ENCODE peak calls at places on chromosomes 16 and 17, in four cellular contexts. One of them, this sample, is unnamed.
A peak's percentile ranks its signal among the peaks of the same experiment; 100 is the strongest.

GRCh38 chr17:77744268-77744988 is 214.1 kb upstream of the TNRC6C start:
- DNase-seq in stimulated activated naive CD4-positive, alpha-beta T cell: no peak
- DNase-seq in psoas muscle: peak; percentile 86
- DNase-seq in stimulated activated CD8-positive, alpha-beta memory T cell treated with anti-CD3 and anti-CD28 coated beads, Interleukin-2, amount 100 ng/mL, for 1 hour: no peak
- DNase-seq in this sample: no peak

GRCh38 chr17:48442819-48443218 is 12.8 kb upstream of the SKAP1 start:
- DNase-seq in stimulated activated naive CD4-positive, alpha-beta T cell: no peak
- DNase-seq in psoas muscle: no peak
- DNase-seq in stimulated activated CD8-positive, alpha-beta memory T cell treated with anti-CD3 and anti-CD28 coated beads, Interleukin-2, amount 100 ng/mL, for 1 hour: no peak
- DNase-seq in this sample: no peak

GRCh38 chr17:81097134-81097942 is 62.4 kb downstream of the BAIAP2 start:
- DNase-seq in stimulated activated naive CD4-positive, alpha-beta T cell: no peak
- DNase-seq in psoas muscle: peak; percentile 88
- DNase-seq in stimulated activated CD8-positive, alpha-beta memory T cell treated with anti-CD3 and anti-CD28 coated beads, Interleukin-2, amount 100 ng/mL, for 1 hour: peak; percentile 47
- DNase-seq in this sample: peak; percentile 91

GRCh38 chr16:23107878-23108277 is 41.4 kb downstream of the USP31 start:
- DNase-seq in stimulated activated naive CD4-positive, alpha-beta T cell: no peak
- DNase-seq in psoas muscle: no peak
- DNase-seq in stimulated activated CD8-positive, alpha-beta memory T cell treated with anti-CD3 and anti-CD28 coated beads, Interleukin-2, amount 100 ng/mL, for 1 hour: no peak
- DNase-seq in this sample: no peak

GRCh38 chr16:24257965-24258364 is 1.8 kb downstream of the CACNG3 start:
- DNase-seq in stimulated activated naive CD4-positive, alpha-beta T cell: no peak
- DNase-seq in psoas muscle: no peak
- DNase-seq in stimulated activated CD8-positive, alpha-beta memory T cell treated with anti-CD3 and anti-CD28 coated beads, Interleukin-2, amount 100 ng/mL, for 1 hour: no peak
- DNase-seq in this sample: no peak

GRCh38 chr17:81440511-81441244 is 45.4 kb downstream of the BAHCC1 start:
- DNase-seq in stimulated activated naive CD4-positive, alpha-beta T cell: no peak
- DNase-seq in psoas muscle: no peak
- DNase-seq in stimulated activated CD8-positive, alpha-beta memory T cell treated with anti-CD3 and anti-CD28 coated beads, Interleukin-2, amount 100 ng/mL, for 1 hour: no peak
- DNase-seq in this sample: no peak

GRCh38 chr17:50203086-50203485 is 1.7 kb upstream of the COL1A1 start:
- DNase-seq in stimulated activated naive CD4-positive, alpha-beta T cell: no peak
- DNase-seq in psoas muscle: no peak
- DNase-seq in stimulated activated CD8-positive, alpha-beta memory T cell treated with anti-CD3 and anti-CD28 coated beads, Interleukin-2, amount 100 ng/mL, for 1 hour: no peak
- DNase-seq in this sample: peak; percentile 55

GRCh38 chr16:89615596-89616090 is 2.2 kb downstream of the DPEP1 start:
- DNase-seq in stimulated activated naive CD4-positive, alpha-beta T cell: peak; percentile 63
- DNase-seq in psoas muscle: no peak
- DNase-seq in stimulated activated CD8-positive, alpha-beta memory T cell treated with anti-CD3 and anti-CD28 coated beads, Interleukin-2, amount 100 ng/mL, for 1 hour: no peak
- DNase-seq in this sample: no peak

GRCh38 chr17:77579717-77580116 is 378.8 kb upstream of the TNRC6C start:
- DNase-seq in stimulated activated naive CD4-positive, alpha-beta T cell: no peak
- DNase-seq in psoas muscle: no peak
- DNase-seq in stimulated activated CD8-positive, alpha-beta memory T cell treated with anti-CD3 and anti-CD28 coated beads, Interleukin-2, amount 100 ng/mL, for 1 hour: no peak
- DNase-seq in this sample: no peak

GRCh38 chr16:73616186-73616585 is 568.3 kb upstream of the ZFHX3 start:
- DNase-seq in stimulated activated naive CD4-positive, alpha-beta T cell: no peak
- DNase-seq in psoas muscle: no peak
- DNase-seq in stimulated activated CD8-positive, alpha-beta memory T cell treated with anti-CD3 and anti-CD28 coated beads, Interleukin-2, amount 100 ng/mL, for 1 hour: no peak
- DNase-seq in this sample: no peak

GRCh38 chr17:37176683-37177082 is 199.1 kb upstream of the C17orf78 start:
- DNase-seq in stimulated activated naive CD4-positive, alpha-beta T cell: no peak
- DNase-seq in psoas muscle: no peak
- DNase-seq in stimulated activated CD8-positive, alpha-beta memory T cell treated with anti-CD3 and anti-CD28 coated beads, Interleukin-2, amount 100 ng/mL, for 1 hour: no peak
- DNase-seq in this sample: no peak

GRCh38 chr16:85650864-85651811 is 37.6 kb downstream of the GINS2 start:
- DNase-seq in stimulated activated naive CD4-positive, alpha-beta T cell: no peak
- DNase-seq in psoas muscle: peak; percentile 84
- DNase-seq in stimulated activated CD8-positive, alpha-beta memory T cell treated with anti-CD3 and anti-CD28 coated beads, Interleukin-2, amount 100 ng/mL, for 1 hour: no peak
- DNase-seq in this sample: peak; percentile 79

GRCh38 chr17:64139542-64139941 is 9.6 kb upstream of the ERN1 start:
- DNase-seq in stimulated activated naive CD4-positive, alpha-beta T cell: no peak
- DNase-seq in psoas muscle: no peak
- DNase-seq in stimulated activated CD8-positive, alpha-beta memory T cell treated with anti-CD3 and anti-CD28 coated beads, Interleukin-2, amount 100 ng/mL, for 1 hour: no peak
- DNase-seq in this sample: no peak

GRCh38 chr16:85969159-85969558 is 70.2 kb downstream of the IRF8 start:
- DNase-seq in stimulated activated naive CD4-positive, alpha-beta T cell: no peak
- DNase-seq in psoas muscle: no peak
- DNase-seq in stimulated activated CD8-positive, alpha-beta memory T cell treated with anti-CD3 and anti-CD28 coated beads, Interleukin-2, amount 100 ng/mL, for 1 hour: no peak
- DNase-seq in this sample: no peak

GRCh38 chr17:13346081-13346533 is 255.6 kb downstream of the HS3ST3A1 start:
- DNase-seq in stimulated activated naive CD4-positive, alpha-beta T cell: no peak
- DNase-seq in psoas muscle: no peak
- DNase-seq in stimulated activated CD8-positive, alpha-beta memory T cell treated with anti-CD3 and anti-CD28 coated beads, Interleukin-2, amount 100 ng/mL, for 1 hour: no peak
- DNase-seq in this sample: no peak

GRCh38 chr17:4950757-4951204 is at the start of gene ENO3:
- DNase-seq in stimulated activated naive CD4-positive, alpha-beta T cell: no peak
- DNase-seq in psoas muscle: peak; percentile 77
- DNase-seq in stimulated activated CD8-positive, alpha-beta memory T cell treated with anti-CD3 and anti-CD28 coated beads, Interleukin-2, amount 100 ng/mL, for 1 hour: no peak
- DNase-seq in this sample: no peak

GRCh38 chr17:16915752-16916556 is 56.0 kb downstream of the TNFRSF13B start:
- DNase-seq in stimulated activated naive CD4-positive, alpha-beta T cell: no peak
- DNase-seq in psoas muscle: no peak
- DNase-seq in stimulated activated CD8-positive, alpha-beta memory T cell treated with anti-CD3 and anti-CD28 coated beads, Interleukin-2, amount 100 ng/mL, for 1 hour: no peak
- DNase-seq in this sample: no peak

GRCh38 chr17:46822388-46822921 is 4.0 kb upstream of the WNT3 start:
- DNase-seq in stimulated activated naive CD4-positive, alpha-beta T cell: no peak
- DNase-seq in psoas muscle: peak; percentile 38
- DNase-seq in stimulated activated CD8-positive, alpha-beta memory T cell treated with anti-CD3 and anti-CD28 coated beads, Interleukin-2, amount 100 ng/mL, for 1 hour: no peak
- DNase-seq in this sample: no peak

GRCh38 chr16:3881499-3881995 is 1.0 kb upstream of the CREBBP start:
- DNase-seq in stimulated activated naive CD4-positive, alpha-beta T cell: no peak
- DNase-seq in psoas muscle: no peak
- DNase-seq in stimulated activated CD8-positive, alpha-beta memory T cell treated with anti-CD3 and anti-CD28 coated beads, Interleukin-2, amount 100 ng/mL, for 1 hour: no peak
- DNase-seq in this sample: no peak

GRCh38 chr17:41544497-41544896 is 16.4 kb upstream of the KRT19 start:
- DNase-seq in stimulated activated naive CD4-positive, alpha-beta T cell: no peak
- DNase-seq in psoas muscle: no peak
- DNase-seq in stimulated activated CD8-positive, alpha-beta memory T cell treated with anti-CD3 and anti-CD28 coated beads, Interleukin-2, amount 100 ng/mL, for 1 hour: no peak
- DNase-seq in this sample: no peak

GRCh38 chr16:71807905-71808592 is 585 bp downstream of the AP1G1 start:
- DNase-seq in stimulated activated naive CD4-positive, alpha-beta T cell: peak; percentile 15
- DNase-seq in psoas muscle: no peak
- DNase-seq in stimulated activated CD8-positive, alpha-beta memory T cell treated with anti-CD3 and anti-CD28 coated beads, Interleukin-2, amount 100 ng/mL, for 1 hour: peak; percentile 8
- DNase-seq in this sample: no peak

GRCh38 chr16:19294156-19294649 is 8.7 kb downstream of the CLEC19A start:
- DNase-seq in stimulated activated naive CD4-positive, alpha-beta T cell: no peak
- DNase-seq in psoas muscle: peak; percentile 51
- DNase-seq in stimulated activated CD8-positive, alpha-beta memory T cell treated with anti-CD3 and anti-CD28 coated beads, Interleukin-2, amount 100 ng/mL, for 1 hour: no peak
- DNase-seq in this sample: peak; percentile 73

GRCh38 chr17:57541472-57542394 is 203.4 kb downstream of the CCDC182 start:
- DNase-seq in stimulated activated naive CD4-positive, alpha-beta T cell: no peak
- DNase-seq in psoas muscle: peak; percentile 82
- DNase-seq in stimulated activated CD8-positive, alpha-beta memory T cell treated with anti-CD3 and anti-CD28 coated beads, Interleukin-2, amount 100 ng/mL, for 1 hour: no peak
- DNase-seq in this sample: peak; percentile 84

GRCh38 chr17:59668816-59669215 is 38.4 kb downstream of the PTRH2 start:
- DNase-seq in stimulated activated naive CD4-positive, alpha-beta T cell: no peak
- DNase-seq in psoas muscle: no peak
- DNase-seq in stimulated activated CD8-positive, alpha-beta memory T cell treated with anti-CD3 and anti-CD28 coated beads, Interleukin-2, amount 100 ng/mL, for 1 hour: no peak
- DNase-seq in this sample: no peak

GRCh38 chr16:14613991-14614390 is 16.1 kb downstream of the PARN start:
- DNase-seq in stimulated activated naive CD4-positive, alpha-beta T cell: no peak
- DNase-seq in psoas muscle: no peak
- DNase-seq in stimulated activated CD8-positive, alpha-beta memory T cell treated with anti-CD3 and anti-CD28 coated beads, Interleukin-2, amount 100 ng/mL, for 1 hour: no peak
- DNase-seq in this sample: no peak

GRCh38 chr16:8850279-8850885 is 18.4 kb downstream of the CARHSP1 start:
- DNase-seq in stimulated activated naive CD4-positive, alpha-beta T cell: no peak
- DNase-seq in psoas muscle: peak; percentile 78
- DNase-seq in stimulated activated CD8-positive, alpha-beta memory T cell treated with anti-CD3 and anti-CD28 coated beads, Interleukin-2, amount 100 ng/mL, for 1 hour: no peak
- DNase-seq in this sample: peak; percentile 81

GRCh38 chr16:30889721-30890120 is 4.2 kb downstream of the BCL7C start:
- DNase-seq in stimulated activated naive CD4-positive, alpha-beta T cell: no peak
- DNase-seq in psoas muscle: no peak
- DNase-seq in stimulated activated CD8-positive, alpha-beta memory T cell treated with anti-CD3 and anti-CD28 coated beads, Interleukin-2, amount 100 ng/mL, for 1 hour: no peak
- DNase-seq in this sample: no peak

GRCh38 chr16:79564594-79565210 is 35.8 kb downstream of the MAF start:
- DNase-seq in stimulated activated naive CD4-positive, alpha-beta T cell: no peak
- DNase-seq in psoas muscle: no peak
- DNase-seq in stimulated activated CD8-positive, alpha-beta memory T cell treated with anti-CD3 and anti-CD28 coated beads, Interleukin-2, amount 100 ng/mL, for 1 hour: no peak
- DNase-seq in this sample: no peak

GRCh38 chr16:21990381-21990944 is 10.5 kb downstream of the PDZD9 start:
- DNase-seq in stimulated activated naive CD4-positive, alpha-beta T cell: no peak
- DNase-seq in psoas muscle: no peak
- DNase-seq in stimulated activated CD8-positive, alpha-beta memory T cell treated with anti-CD3 and anti-CD28 coated beads, Interleukin-2, amount 100 ng/mL, for 1 hour: no peak
- DNase-seq in this sample: no peak

GRCh38 chr17:40290629-40291296 is 3.1 kb downstream of the CDC6 start:
- DNase-seq in stimulated activated naive CD4-positive, alpha-beta T cell: peak; percentile 37
- DNase-seq in psoas muscle: no peak
- DNase-seq in stimulated activated CD8-positive, alpha-beta memory T cell treated with anti-CD3 and anti-CD28 coated beads, Interleukin-2, amount 100 ng/mL, for 1 hour: no peak
- DNase-seq in this sample: no peak

GRCh38 chr17:81508639-81509047 is 4.0 kb downstream of the ACTG1 start:
- DNase-seq in stimulated activated naive CD4-positive, alpha-beta T cell: no peak
- DNase-seq in psoas muscle: no peak
- DNase-seq in stimulated activated CD8-positive, alpha-beta memory T cell treated with anti-CD3 and anti-CD28 coated beads, Interleukin-2, amount 100 ng/mL, for 1 hour: no peak
- DNase-seq in this sample: peak; percentile 53

GRCh38 chr17:1485311-1485747 is 7.2 kb downstream of the MYO1C start:
- DNase-seq in stimulated activated naive CD4-positive, alpha-beta T cell: peak; percentile 45
- DNase-seq in psoas muscle: peak; percentile 80
- DNase-seq in stimulated activated CD8-positive, alpha-beta memory T cell treated with anti-CD3 and anti-CD28 coated beads, Interleukin-2, amount 100 ng/mL, for 1 hour: no peak
- DNase-seq in this sample: peak; percentile 75

GRCh38 chr17:376936-377863 is 24.6 kb upstream of the RPH3AL start:
- DNase-seq in stimulated activated naive CD4-positive, alpha-beta T cell: no peak
- DNase-seq in psoas muscle: peak; percentile 88
- DNase-seq in stimulated activated CD8-positive, alpha-beta memory T cell treated with anti-CD3 and anti-CD28 coated beads, Interleukin-2, amount 100 ng/mL, for 1 hour: no peak
- DNase-seq in this sample: peak; percentile 87

GRCh38 chr17:3935140-3935542 is 18.9 kb upstream of the P2RX1 start:
- DNase-seq in stimulated activated naive CD4-positive, alpha-beta T cell: peak; percentile 35
- DNase-seq in psoas muscle: peak; percentile 79
- DNase-seq in stimulated activated CD8-positive, alpha-beta memory T cell treated with anti-CD3 and anti-CD28 coated beads, Interleukin-2, amount 100 ng/mL, for 1 hour: no peak
- DNase-seq in this sample: peak; percentile 89

GRCh38 chr17:81599719-81600486 is 37.0 kb downstream of the NPLOC4 start:
- DNase-seq in stimulated activated naive CD4-positive, alpha-beta T cell: no peak
- DNase-seq in psoas muscle: no peak
- DNase-seq in stimulated activated CD8-positive, alpha-beta memory T cell treated with anti-CD3 and anti-CD28 coated beads, Interleukin-2, amount 100 ng/mL, for 1 hour: no peak
- DNase-seq in this sample: peak; percentile 32

GRCh38 chr17:27106347-27106981 is 187.4 kb upstream of the WSB1 start:
- DNase-seq in stimulated activated naive CD4-positive, alpha-beta T cell: no peak
- DNase-seq in psoas muscle: no peak
- DNase-seq in stimulated activated CD8-positive, alpha-beta memory T cell treated with anti-CD3 and anti-CD28 coated beads, Interleukin-2, amount 100 ng/mL, for 1 hour: no peak
- DNase-seq in this sample: no peak

GRCh38 chr16:12182202-12182601 is 205.7 kb downstream of the SNX29 start:
- DNase-seq in stimulated activated naive CD4-positive, alpha-beta T cell: no peak
- DNase-seq in psoas muscle: no peak
- DNase-seq in stimulated activated CD8-positive, alpha-beta memory T cell treated with anti-CD3 and anti-CD28 coated beads, Interleukin-2, amount 100 ng/mL, for 1 hour: no peak
- DNase-seq in this sample: no peak

GRCh38 chr17:77465358-77466041 is 324.7 kb downstream of the SEC14L1 start:
- DNase-seq in stimulated activated naive CD4-positive, alpha-beta T cell: peak; percentile 86
- DNase-seq in psoas muscle: no peak
- DNase-seq in stimulated activated CD8-positive, alpha-beta memory T cell treated with anti-CD3 and anti-CD28 coated beads, Interleukin-2, amount 100 ng/mL, for 1 hour: peak; percentile 52
- DNase-seq in this sample: no peak

GRCh38 chr16:10181196-10182162 is 749 bp downstream of the GRIN2A start:
- DNase-seq in stimulated activated naive CD4-positive, alpha-beta T cell: peak; percentile 8
- DNase-seq in psoas muscle: peak; percentile 61
- DNase-seq in stimulated activated CD8-positive, alpha-beta memory T cell treated with anti-CD3 and anti-CD28 coated beads, Interleukin-2, amount 100 ng/mL, for 1 hour: no peak
- DNase-seq in this sample: peak; percentile 87

GRCh38 chr17:75069783-75070182 is 18.0 kb upstream of the SLC16A5 start:
- DNase-seq in stimulated activated naive CD4-positive, alpha-beta T cell: no peak
- DNase-seq in psoas muscle: no peak
- DNase-seq in stimulated activated CD8-positive, alpha-beta memory T cell treated with anti-CD3 and anti-CD28 coated beads, Interleukin-2, amount 100 ng/mL, for 1 hour: no peak
- DNase-seq in this sample: no peak